ENCODE peak calls at places on chromosomes 5 and 9, in six cellular contexts. A is tibial nerve; N is EL; Z is iPS-NIHi11; H is ovary; G is activated CD4-positive, alpha-beta T cell treated with anti-CD3 and anti-CD28 coated beads, Interleukin-2, amount 50 U/mL, for 1 hour. C is an unnamed sample.

GRCh38 chr5:150619359-150620230 is 20.9 kb upstream of the SYNPO start:
- DNase-seq in H (peak), N (peak), G (no peak), A (no peak), Z (no peak), C (no peak)

GRCh38 chr5:146076455-146076854 is 28.9 kb downstream of the PLAC8L1 start:
- DNase-seq in A (no peak), Z (no peak), H (no peak), G (no peak), N (no peak), C (no peak)

GRCh38 chr5:55936100-55936693 is 58.6 kb downstream of the IL6ST start:
- DNase-seq in N (peak), A (peak), H (peak), G (peak), Z (peak), C (peak)

GRCh38 chr9:135251996-135252760 is 164.7 kb downstream of the OLFM1 start:
- DNase-seq in N (no peak), G (no peak), H (no peak), A (no peak), Z (no peak), C (no peak)

GRCh38 chr9:70111042-70111602 is 67.5 kb downstream of the MAMDC2 start:
- DNase-seq in A (peak), H (peak), Z (peak), G (peak), N (peak), C (peak)

GRCh38 chr9:886886-887285 is 45.4 kb downstream of the DMRT1 start:
- DNase-seq in N (no peak), A (no peak), Z (no peak), H (no peak), G (no peak), C (no peak)

GRCh38 chr5:162068412-162068811 is 839 bp downstream of the GABRG2 start:
- DNase-seq in N (no peak), H (no peak), G (no peak), Z (peak), A (no peak), C (no peak)

GRCh38 chr5:33524476-33524875 is 83.7 kb downstream of the TARS1 start:
- DNase-seq in G (no peak), Z (no peak), A (no peak), H (no peak), N (peak), C (no peak)

GRCh38 chr9:114278881-114279570 is 43.9 kb upstream of the ORM1 start:
- DNase-seq in N (peak), G (no peak), H (peak), Z (no peak), A (no peak), C (no peak)

GRCh38 chr9:120109242-120109641 is 470.7 kb downstream of the CDK5RAP2 start:
- DNase-seq in H (no peak), N (peak), G (no peak), A (no peak), Z (peak), C (no peak)

GRCh38 chr9:135269912-135270630 is 182.6 kb downstream of the OLFM1 start:
- DNase-seq in A (no peak), H (no peak), Z (no peak), N (no peak), G (no peak), C (no peak)

GRCh38 chr5:122741681-122742080 is 33.2 kb upstream of the SNX2 start:
- DNase-seq in G (no peak), Z (no peak), H (no peak), N (peak), A (no peak), C (no peak)